ENCODE peak calls at places on chromosomes 13 and 19, in eight cellular contexts. Y, B, S, H, G, T, D and F are unnamed samples.

GRCh38 chr19:4215807-4216206 is 13.5 kb upstream of the EBI3 start:
- DNase-seq in G (no peak), D (no peak), B (no peak), S (no peak), H (no peak), T (no peak), Y (no peak), F (no peak)

GRCh38 chr19:18470153-18470552 is 32.2 kb upstream of the ISYNA1 start:
- DNase-seq in T (no peak), D (no peak), Y (no peak), B (peak; percentile 20), H (no peak), G (peak; percentile 59), S (no peak), F (no peak)

GRCh38 chr13:44516771-44517170 is 59.4 kb downstream of the TSC22D1 start:
- DNase-seq in H (no peak), T (no peak), S (peak; percentile 13), B (no peak), Y (no peak), D (no peak), G (no peak), F (no peak)

GRCh38 chr13:64591981-64592380 is 2638.2 kb downstream of the PCDH9 start:
- DNase-seq in G (no peak), B (no peak), H (no peak), S (no peak), D (no peak), Y (no peak), T (no peak), F (no peak)

GRCh38 chr13:46359731-46360130 is 27.3 kb downstream of the RUBCNL start:
- DNase-seq in H (no peak), T (no peak), Y (no peak), B (no peak), S (no peak), D (no peak), G (no peak), F (no peak)

GRCh38 chr13:80577951-80578670 is 237.2 kb upstream of the SPRY2 start:
- DNase-seq in T (no peak), H (no peak), D (no peak), G (no peak), Y (no peak), B (no peak), S (no peak), F (peak; percentile 48)

GRCh38 chr13:66234159-66234558 is 996.0 kb downstream of the PCDH9 start:
- DNase-seq in G (no peak), D (no peak), S (no peak), T (no peak), Y (no peak), B (no peak), H (no peak), F (no peak)

GRCh38 chr13:25945596-25945995 is 106.2 kb downstream of the SHISA2 start:
- DNase-seq in G (no peak), D (no peak), H (no peak), T (no peak), S (no peak), Y (no peak), B (no peak), F (no peak)

GRCh38 chr13:81987677-81988357 is 1646.9 kb upstream of the SPRY2 start:
- DNase-seq in G (no peak), S (no peak), B (no peak), T (no peak), Y (no peak), H (no peak), D (no peak), F (no peak)

GRCh38 chr13:92054389-92054788 is 656.0 kb downstream of the GPC5 start:
- DNase-seq in G (no peak), B (no peak), Y (no peak), T (no peak), S (no peak), D (no peak), H (no peak), F (no peak)

GRCh38 chr19:50328257-50329145 is 676 bp downstream of the KCNC3 start:
- DNase-seq in G (no peak), B (no peak), D (no peak), Y (no peak), T (no peak), S (no peak), H (no peak), F (no peak)
- TF ChIP-seq CTCF in G (no peak), B (no peak), D (no peak), Y (peak; percentile 33), T (peak; percentile 51), S (no peak), H (no peak), F (peak; percentile 40)

GRCh38 chr19:39540333-39540673 is 342 bp upstream of the EID2 start:
- DNase-seq in B (no peak), S (no peak), D (no peak), T (no peak), H (no peak), Y (no peak), G (no peak), F (no peak)
- TF ChIP-seq CTCF in B (no peak), S (no peak), D (peak; percentile 91), T (peak; percentile 13), H (no peak), Y (no peak), G (no peak), F (peak; percentile 46)

GRCh38 chr13:83056269-83056668 is 826.0 kb downstream of the SLITRK1 start:
- DNase-seq in Y (no peak), T (no peak), B (no peak), S (no peak), H (no peak), G (no peak), D (no peak), F (no peak)

GRCh38 chr13:83057119-83057518 is 825.2 kb downstream of the SLITRK1 start:
- DNase-seq in D (no peak), H (no peak), Y (no peak), T (no peak), S (no peak), B (no peak), G (no peak), F (no peak)
- TF ChIP-seq CTCF in D (no peak), H (no peak), Y (no peak), T (no peak), S (no peak), B (no peak), G (no peak), F (no peak)

DNA sequence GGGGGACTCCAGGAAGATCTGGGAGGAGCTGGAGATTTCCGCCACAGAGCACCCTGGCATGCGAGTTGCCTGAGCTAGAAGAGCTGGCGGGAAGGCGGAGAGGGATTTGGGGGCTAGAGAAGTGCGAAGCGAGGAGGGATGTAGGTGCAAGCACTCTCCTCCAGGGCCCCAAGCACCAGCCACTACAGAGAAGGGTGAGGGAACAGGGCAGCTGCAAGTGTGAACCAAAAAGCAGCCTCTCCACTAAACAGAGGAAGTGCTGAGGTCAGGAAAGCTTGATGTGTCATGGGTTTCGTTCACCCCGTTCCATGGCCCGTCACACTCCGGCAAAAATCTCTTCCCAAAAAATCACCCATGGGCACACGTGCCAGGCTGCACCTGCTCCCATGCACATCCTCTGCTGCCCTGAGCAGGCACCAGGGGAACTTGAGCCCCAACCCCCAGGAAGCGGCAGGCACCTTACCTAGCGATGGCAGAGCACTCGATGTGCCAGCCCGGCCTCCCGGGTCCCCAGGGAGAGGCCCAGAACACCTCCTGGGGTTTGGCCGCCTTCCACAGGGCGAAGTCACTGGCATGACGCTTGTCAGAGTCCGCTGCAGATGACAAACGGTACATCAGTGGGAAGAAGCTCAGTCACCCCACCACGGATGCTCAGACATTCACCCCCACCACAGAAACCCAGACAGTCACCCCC is 29.3 kb downstream of the CARS2 start:
- DNase-seq in H (peak; percentile 65), G (no peak), D (peak; percentile 24), B (no peak), S (no peak), T (no peak), Y (no peak), F (no peak)
- TF ChIP-seq CTCF in H (no peak), G (no peak), D (no peak), B (no peak), S (no peak), T (no peak), Y (no peak), F (no peak)

GRCh38 chr19:58372311-58373133 is 8.3 kb downstream of the ZNF837 start:
- DNase-seq in B (peak; percentile 18), T (no peak), H (no peak), Y (no peak), D (no peak), G (no peak), S (no peak), F (no peak)
- TF ChIP-seq CTCF in B (no peak), T (peak; percentile 54), H (no peak), Y (no peak), D (no peak), G (no peak), S (peak; percentile 51), F (peak; percentile 50)